ENCODE peak calls at places on chromosomes 5 and 9, in seven cellular contexts. One of them, this sample, is unnamed.

GRCh38 chr5:1563051-1563461 is 39.3 kb upstream of the LPCAT1 start:
- DNase-seq in fibroblast of the conjunctiva: no peak
- DNase-seq in NK-92 treated with Interleukin-12 subunit alpha and Interleukin-12 subunit beta, amount 100 ng/mL, for 24 hours: no peak
- DNase-seq in aorta: no peak
- DNase-seq in NCI-H510A: no peak
- DNase-seq in activated CD8-positive, alpha-beta T cell treated with anti-CD3 and anti-CD28 coated beads for 36 hours: no peak
- DNase-seq in HCT116: no peak
- DNase-seq in this sample: no peak

GRCh38 chr5:42268630-42269029 is 154.6 kb upstream of the GHR start:
- DNase-seq in fibroblast of the conjunctiva: no peak
- DNase-seq in NK-92 treated with Interleukin-12 subunit alpha and Interleukin-12 subunit beta, amount 100 ng/mL, for 24 hours: no peak
- DNase-seq in aorta: no peak
- DNase-seq in NCI-H510A: no peak
- DNase-seq in activated CD8-positive, alpha-beta T cell treated with anti-CD3 and anti-CD28 coated beads for 36 hours: no peak
- DNase-seq in HCT116: no peak
- DNase-seq in this sample: peak; percentile 0

GRCh38 chr9:98575379-98576346 is 133.1 kb downstream of the GABBR2 start:
- DNase-seq in fibroblast of the conjunctiva: no peak
- DNase-seq in NK-92 treated with Interleukin-12 subunit alpha and Interleukin-12 subunit beta, amount 100 ng/mL, for 24 hours: peak; percentile 79
- DNase-seq in aorta: no peak
- DNase-seq in NCI-H510A: no peak
- DNase-seq in activated CD8-positive, alpha-beta T cell treated with anti-CD3 and anti-CD28 coated beads for 36 hours: peak; percentile 65
- DNase-seq in HCT116: no peak
- DNase-seq in this sample: peak; percentile 84

GRCh38 chr9:121447341-121447834 is 52.3 kb downstream of the GGTA1 start:
- DNase-seq in fibroblast of the conjunctiva: no peak
- DNase-seq in NK-92 treated with Interleukin-12 subunit alpha and Interleukin-12 subunit beta, amount 100 ng/mL, for 24 hours: no peak
- DNase-seq in aorta: no peak
- DNase-seq in NCI-H510A: no peak
- DNase-seq in activated CD8-positive, alpha-beta T cell treated with anti-CD3 and anti-CD28 coated beads for 36 hours: no peak
- DNase-seq in HCT116: no peak
- DNase-seq in this sample: peak; percentile 66

GRCh38 chr9:37667706-37668672 is 17.2 kb downstream of the FRMPD1 start:
- DNase-seq in fibroblast of the conjunctiva: no peak
- DNase-seq in NK-92 treated with Interleukin-12 subunit alpha and Interleukin-12 subunit beta, amount 100 ng/mL, for 24 hours: no peak
- DNase-seq in aorta: no peak
- DNase-seq in NCI-H510A: peak; percentile 30
- DNase-seq in activated CD8-positive, alpha-beta T cell treated with anti-CD3 and anti-CD28 coated beads for 36 hours: no peak
- DNase-seq in HCT116: no peak
- DNase-seq in this sample: peak; percentile 31

GRCh38 chr9:137301086-137301947 is 754 bp downstream of the NRARP start:
- DNase-seq in fibroblast of the conjunctiva: no peak
- DNase-seq in NK-92 treated with Interleukin-12 subunit alpha and Interleukin-12 subunit beta, amount 100 ng/mL, for 24 hours: no peak
- DNase-seq in aorta: peak; percentile 80
- DNase-seq in NCI-H510A: peak; percentile 47
- DNase-seq in activated CD8-positive, alpha-beta T cell treated with anti-CD3 and anti-CD28 coated beads for 36 hours: peak; percentile 52
- DNase-seq in HCT116: peak; percentile 29
- DNase-seq in this sample: peak; percentile 45

GRCh38 chr5:178207183-178207916 is 3.0 kb downstream of the HNRNPAB start:
- DNase-seq in fibroblast of the conjunctiva: no peak
- DNase-seq in NK-92 treated with Interleukin-12 subunit alpha and Interleukin-12 subunit beta, amount 100 ng/mL, for 24 hours: no peak
- DNase-seq in aorta: peak; percentile 48
- DNase-seq in NCI-H510A: no peak
- DNase-seq in activated CD8-positive, alpha-beta T cell treated with anti-CD3 and anti-CD28 coated beads for 36 hours: no peak
- DNase-seq in HCT116: no peak
- DNase-seq in this sample: peak; percentile 68

GRCh38 chr9:88572684-88573083 is 37.7 kb downstream of the NXNL2 start:
- DNase-seq in fibroblast of the conjunctiva: no peak
- DNase-seq in NK-92 treated with Interleukin-12 subunit alpha and Interleukin-12 subunit beta, amount 100 ng/mL, for 24 hours: no peak
- DNase-seq in aorta: no peak
- DNase-seq in NCI-H510A: no peak
- DNase-seq in activated CD8-positive, alpha-beta T cell treated with anti-CD3 and anti-CD28 coated beads for 36 hours: no peak
- DNase-seq in HCT116: no peak
- DNase-seq in this sample: no peak

GRCh38 chr5:133467712-133468463 is 144.5 kb downstream of the FSTL4 start:
- DNase-seq in fibroblast of the conjunctiva: no peak
- DNase-seq in NK-92 treated with Interleukin-12 subunit alpha and Interleukin-12 subunit beta, amount 100 ng/mL, for 24 hours: no peak
- DNase-seq in aorta: no peak
- DNase-seq in NCI-H510A: no peak
- DNase-seq in activated CD8-positive, alpha-beta T cell treated with anti-CD3 and anti-CD28 coated beads for 36 hours: no peak
- DNase-seq in HCT116: no peak
- DNase-seq in this sample: no peak

GRCh38 chr9:96523429-96523828 is 73.5 kb downstream of the HABP4 start:
- DNase-seq in fibroblast of the conjunctiva: no peak
- DNase-seq in NK-92 treated with Interleukin-12 subunit alpha and Interleukin-12 subunit beta, amount 100 ng/mL, for 24 hours: no peak
- DNase-seq in aorta: peak; percentile 88
- DNase-seq in NCI-H510A: no peak
- DNase-seq in activated CD8-positive, alpha-beta T cell treated with anti-CD3 and anti-CD28 coated beads for 36 hours: no peak
- DNase-seq in HCT116: no peak
- DNase-seq in this sample: no peak

GRCh38 chr5:102375256-102375655 is 79.2 kb upstream of the SLCO4C1 start:
- DNase-seq in fibroblast of the conjunctiva: no peak
- DNase-seq in NK-92 treated with Interleukin-12 subunit alpha and Interleukin-12 subunit beta, amount 100 ng/mL, for 24 hours: no peak
- DNase-seq in aorta: no peak
- DNase-seq in NCI-H510A: no peak
- DNase-seq in activated CD8-positive, alpha-beta T cell treated with anti-CD3 and anti-CD28 coated beads for 36 hours: no peak
- DNase-seq in HCT116: no peak
- DNase-seq in this sample: peak; percentile 26

GRCh38 chr9:90379771-90380170 is 262.9 kb downstream of the DIRAS2 start:
- DNase-seq in fibroblast of the conjunctiva: no peak
- DNase-seq in NK-92 treated with Interleukin-12 subunit alpha and Interleukin-12 subunit beta, amount 100 ng/mL, for 24 hours: no peak
- DNase-seq in aorta: no peak
- DNase-seq in NCI-H510A: no peak
- DNase-seq in activated CD8-positive, alpha-beta T cell treated with anti-CD3 and anti-CD28 coated beads for 36 hours: no peak
- DNase-seq in HCT116: no peak
- DNase-seq in this sample: no peak

GRCh38 chr9:110126986-110127864 is 80.7 kb downstream of the C9orf152 start:
- DNase-seq in fibroblast of the conjunctiva: no peak
- DNase-seq in NK-92 treated with Interleukin-12 subunit alpha and Interleukin-12 subunit beta, amount 100 ng/mL, for 24 hours: no peak
- DNase-seq in aorta: peak; percentile 87
- DNase-seq in NCI-H510A: no peak
- DNase-seq in activated CD8-positive, alpha-beta T cell treated with anti-CD3 and anti-CD28 coated beads for 36 hours: no peak
- DNase-seq in HCT116: no peak
- DNase-seq in this sample: no peak

GRCh38 chr5:125485003-125485641 is 738.7 kb upstream of the ZNF608 start:
- DNase-seq in fibroblast of the conjunctiva: peak; percentile 98
- DNase-seq in NK-92 treated with Interleukin-12 subunit alpha and Interleukin-12 subunit beta, amount 100 ng/mL, for 24 hours: no peak
- DNase-seq in aorta: no peak
- DNase-seq in NCI-H510A: peak; percentile 50
- DNase-seq in activated CD8-positive, alpha-beta T cell treated with anti-CD3 and anti-CD28 coated beads for 36 hours: no peak
- DNase-seq in HCT116: peak; percentile 81
- DNase-seq in this sample: peak; percentile 88

GRCh38 chr5:125112196-125112595 is 365.8 kb upstream of the ZNF608 start:
- DNase-seq in fibroblast of the conjunctiva: no peak
- DNase-seq in NK-92 treated with Interleukin-12 subunit alpha and Interleukin-12 subunit beta, amount 100 ng/mL, for 24 hours: no peak
- DNase-seq in aorta: no peak
- DNase-seq in NCI-H510A: no peak
- DNase-seq in activated CD8-positive, alpha-beta T cell treated with anti-CD3 and anti-CD28 coated beads for 36 hours: no peak
- DNase-seq in HCT116: no peak
- DNase-seq in this sample: peak; percentile 73

GRCh38 chr5:122753500-122753899 is 21.4 kb upstream of the SNX2 start:
- DNase-seq in fibroblast of the conjunctiva: peak; percentile 42
- DNase-seq in NK-92 treated with Interleukin-12 subunit alpha and Interleukin-12 subunit beta, amount 100 ng/mL, for 24 hours: no peak
- DNase-seq in aorta: no peak
- DNase-seq in NCI-H510A: no peak
- DNase-seq in activated CD8-positive, alpha-beta T cell treated with anti-CD3 and anti-CD28 coated beads for 36 hours: no peak
- DNase-seq in HCT116: no peak
- DNase-seq in this sample: no peak

GRCh38 chr9:137228968-137229896 is 1.5 kb upstream of the SLC34A3 start:
- DNase-seq in fibroblast of the conjunctiva: no peak
- DNase-seq in NK-92 treated with Interleukin-12 subunit alpha and Interleukin-12 subunit beta, amount 100 ng/mL, for 24 hours: no peak
- DNase-seq in aorta: no peak
- DNase-seq in NCI-H510A: no peak
- DNase-seq in activated CD8-positive, alpha-beta T cell treated with anti-CD3 and anti-CD28 coated beads for 36 hours: no peak
- DNase-seq in HCT116: no peak
- DNase-seq in this sample: no peak

GRCh38 chr5:172564187-172564586 is 76.9 kb upstream of the NEURL1B start:
- DNase-seq in fibroblast of the conjunctiva: no peak
- DNase-seq in NK-92 treated with Interleukin-12 subunit alpha and Interleukin-12 subunit beta, amount 100 ng/mL, for 24 hours: no peak
- DNase-seq in aorta: no peak
- DNase-seq in NCI-H510A: peak; percentile 92
- DNase-seq in activated CD8-positive, alpha-beta T cell treated with anti-CD3 and anti-CD28 coated beads for 36 hours: no peak
- DNase-seq in HCT116: no peak
- DNase-seq in this sample: no peak

This sample was measured in ELR.